ENCODE peak calls at places on chromosomes 4 and X, in ten cellular contexts. M, N, L, E, C, U, K, X, J and V are unnamed samples.

GRCh38 chrX:619812-620493 is 10.6 kb upstream of the SHOX start:
- DNase-seq in M (no peak), N (no peak), L (no peak), E (no peak), C (no peak), U (no peak), K (no peak), X (no peak), J (peak; percentile 53), V (no peak)

GRCh38 chr4:113781439-113782040 is 20.0 kb upstream of the CAMK2D start:
- DNase-seq in M (peak; percentile 71), N (no peak), L (no peak), E (no peak), C (peak; percentile 66), U (no peak), K (no peak), X (peak; percentile 38), J (no peak), V (peak; percentile 61)

GRCh38 chrX:119503484-119503861 is 35.2 kb downstream of the SLC25A5 start:
- DNase-seq in M (no peak), N (peak; percentile 45), L (peak; percentile 80), E (peak; percentile 35), C (peak; percentile 82), U (no peak), K (peak; percentile 80), X (no peak), J (peak; percentile 61), V (no peak)

GRCh38 chrX:10453945-10454344 is 166.4 kb downstream of the MID1 start:
- DNase-seq in M (no peak), N (no peak), L (no peak), E (no peak), C (no peak), U (no peak), K (no peak), X (no peak), J (no peak), V (no peak)

GRCh38 chr4:8267077-8267476 is 2.5 kb upstream of the HTRA3 start:
- DNase-seq in M (peak; percentile 54), N (peak; percentile 68), L (no peak), E (no peak), C (peak; percentile 62), U (peak; percentile 49), K (peak; percentile 74), X (peak; percentile 69), J (peak; percentile 90), V (peak; percentile 41)

GRCh38 chr4:182923376-182923775 is 6.2 kb upstream of the DCTD start:
- DNase-seq in M (no peak), N (no peak), L (no peak), E (no peak), C (no peak), U (no peak), K (no peak), X (no peak), J (no peak), V (no peak)

GRCh38 chr4:107261241-107261874 is 225.2 kb upstream of the DKK2 start:
- DNase-seq in M (no peak), N (no peak), L (no peak), E (no peak), C (no peak), U (no peak), K (no peak), X (no peak), J (no peak), V (no peak)

GRCh38 chrX:1323315-1323714 is 13.3 kb upstream of the IL3RA start:
- DNase-seq in M (peak; percentile 79), N (peak; percentile 16), L (peak; percentile 17), E (no peak), C (no peak), U (peak; percentile 47), K (peak; percentile 66), X (peak; percentile 49), J (peak; percentile 94), V (peak; percentile 89)

GRCh38 chrX:44874481-44875184 is 1.6 kb downstream of the KDM6A start:
- DNase-seq in M (peak; percentile 37), N (no peak), L (no peak), E (no peak), C (peak; percentile 63), U (no peak), K (peak; percentile 11), X (peak; percentile 28), J (peak; percentile 63), V (peak; percentile 54)

GRCh38 chr4:31097999-31098398 is 377.8 kb downstream of the PCDH7 start:
- DNase-seq in M (no peak), N (no peak), L (no peak), E (no peak), C (no peak), U (no peak), K (no peak), X (no peak), J (no peak), V (no peak)

GRCh38 chrX:78029663-78030062 is 60.2 kb upstream of the PGAM4 start:
- DNase-seq in M (peak; percentile 45), N (peak; percentile 31), L (peak; percentile 11), E (no peak), C (peak; percentile 45), U (peak; percentile 2), K (peak; percentile 47), X (peak; percentile 10), J (peak; percentile 58), V (peak; percentile 48)

GRCh38 chr4:57102050-57102564 is 8.1 kb downstream of the IGFBP7 start:
- DNase-seq in M (no peak), N (peak; percentile 27), L (peak; percentile 97), E (peak; percentile 74), C (peak; percentile 95), U (no peak), K (no peak), X (peak; percentile 85), J (no peak), V (no peak)

GRCh38 chrX:96102997-96103396 is 581.6 kb upstream of the DIAPH2 start:
- DNase-seq in M (no peak), N (no peak), L (no peak), E (no peak), C (no peak), U (no peak), K (no peak), X (no peak), J (no peak), V (no peak)

GRCh38 chrX:72392042-72392441 is 86.3 kb upstream of the CITED1 start:
- DNase-seq in M (no peak), N (no peak), L (no peak), E (no peak), C (no peak), U (no peak), K (no peak), X (no peak), J (no peak), V (no peak)
- TF ChIP-seq CTCF in M (no peak), N (no peak), L (no peak), E (no peak), C (no peak), U (no peak), K (no peak), X (no peak), J (no peak), V (no peak)

GRCh38 chrX:153441296-153441695 is 4.6 kb downstream of the TREX2 start:
- DNase-seq in M (no peak), N (no peak), L (no peak), E (no peak), C (no peak), U (no peak), K (no peak), X (peak; percentile 7), J (no peak), V (no peak)

GRCh38 chrX:153439977-153440376 is 5.9 kb downstream of the TREX2 start:
- DNase-seq in M (no peak), N (no peak), L (no peak), E (no peak), C (no peak), U (no peak), K (no peak), X (no peak), J (no peak), V (no peak)

GRCh38 chrX:153440556-153441135 is 5.2 kb downstream of the TREX2 start:
- DNase-seq in M (no peak), N (no peak), L (no peak), E (no peak), C (no peak), U (no peak), K (no peak), X (no peak), J (no peak), V (no peak)

GRCh38 chrX:153435845-153436244 is 10.0 kb downstream of the TREX2 start:
- DNase-seq in M (no peak), N (no peak), L (no peak), E (no peak), C (no peak), U (no peak), K (no peak), X (no peak), J (no peak), V (no peak)

DNA sequence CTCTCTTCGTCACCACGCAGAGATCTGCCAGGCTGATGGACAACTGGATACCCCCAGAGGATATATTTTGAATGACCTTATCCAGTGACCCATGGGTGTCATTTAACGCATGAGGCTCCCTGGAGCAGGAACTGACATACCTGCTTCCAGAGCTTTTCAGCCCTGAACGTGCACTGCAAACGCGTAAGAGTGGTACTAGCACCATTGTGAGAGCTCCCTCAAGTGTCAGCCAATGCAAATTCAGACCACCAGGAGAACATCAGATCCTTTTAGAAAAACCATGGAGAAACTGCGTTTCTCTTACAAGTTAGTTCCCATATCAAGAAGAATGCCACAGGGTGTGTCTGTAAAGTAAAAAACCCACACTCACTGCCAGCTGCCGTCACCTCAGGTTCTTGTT is 7.3 kb downstream of the TREX2 start:
- DNase-seq in M (peak; percentile 48), N (no peak), L (no peak), E (no peak), C (peak; percentile 35), U (no peak), K (no peak), X (peak; percentile 43), J (no peak), V (peak; percentile 17)
- TF ChIP-seq CTCF in M (peak; percentile 68), N (peak; percentile 17), L (peak; percentile 60), E (peak; percentile 46), C (peak; percentile 41), U (peak; percentile 39), K (no peak), X (peak; percentile 46), J (peak; percentile 61), V (peak; percentile 5)

GRCh38 chr4:104015680-104016079 is 295.9 kb upstream of the TACR3 start:
- DNase-seq in M (peak; percentile 1), N (no peak), L (no peak), E (no peak), C (no peak), U (no peak), K (no peak), X (peak; percentile 34), J (peak; percentile 52), V (peak; percentile 53)
- TF ChIP-seq CTCF in M (peak; percentile 48), N (peak; percentile 17), L (peak; percentile 43), E (no peak), C (no peak), U (peak; percentile 70), K (no peak), X (no peak), J (peak; percentile 83), V (peak; percentile 41)

GRCh38 chr4:69656653-69657158 is 3.7 kb upstream of the UGT2A1 start:
- DNase-seq in M (no peak), N (no peak), L (no peak), E (no peak), C (no peak), U (no peak), K (no peak), X (no peak), J (peak; percentile 66), V (no peak)

GRCh38 chr4:69653147-69653546 is at the start of gene UGT2A1:
- DNase-seq in M (no peak), N (no peak), L (no peak), E (no peak), C (no peak), U (no peak), K (no peak), X (no peak), J (no peak), V (no peak)

GRCh38 chr4:69658133-69658532 is 5.1 kb upstream of the UGT2A1 start:
- DNase-seq in M (no peak), N (no peak), L (no peak), E (no peak), C (no peak), U (no peak), K (no peak), X (no peak), J (no peak), V (no peak)
- TF ChIP-seq CTCF in M (no peak), N (no peak), L (no peak), E (no peak), C (no peak), U (no peak), K (no peak), X (no peak), J (no peak), V (no peak)